ENCODE peak calls at places on chromosomes 4 and X, in ten cellular contexts. B is A673; V is endodermal cell; W is cardiac muscle cell; G is germinal center; U is tibial artery; J is HuH-7; F is stimulated activated CD4-positive, alpha-beta T cell treated with anti-CD3 and anti-CD28 coated beads, Interleukin-15, amount 100 ng/mL, for 1 hour; S is AG20443; T is foreskin fibroblast. H is an unnamed sample.

GRCh38 chrX:110219920-110220319 is 98.0 kb downstream of the AMMECR1 start:
- DNase-seq in B (no peak), V (no peak), W (peak), G (no peak), U (no peak), J (no peak), F (no peak), S (peak), T (peak), H (no peak)

GRCh38 chrX:155215443-155216178 is 649 bp upstream of the VBP1 start:
- DNase-seq in B (peak), V (no peak), W (no peak), G (no peak), U (no peak), J (no peak), F (no peak), S (no peak), T (no peak), H (no peak)

GRCh38 chrX:38117485-38117884 is 103.2 kb downstream of the SRPX start:
- DNase-seq in B (peak), V (no peak), W (peak), G (no peak), U (no peak), J (no peak), F (no peak), S (no peak), T (no peak), H (peak)

GRCh38 chr4:100816646-100817045 is 298.8 kb upstream of the EMCN start:
- DNase-seq in B (peak), V (no peak), W (no peak), G (no peak), U (no peak), J (no peak), F (no peak), S (no peak), T (peak), H (no peak)

GRCh38 chr4:144509088-144509854 is 136.7 kb upstream of the HHIP start:
- DNase-seq in B (no peak), V (no peak), W (no peak), G (no peak), U (no peak), J (no peak), F (no peak), S (no peak), T (peak), H (no peak)

GRCh38 chr4:86038037-86038436 is 321.8 kb downstream of the MAPK10 start:
- DNase-seq in B (no peak), V (no peak), W (no peak), G (no peak), U (no peak), J (no peak), F (no peak), S (no peak), T (no peak), H (no peak)

GRCh38 chr4:148850257-148850995 is 408.2 kb upstream of the NR3C2 start:
- DNase-seq in B (no peak), V (no peak), W (no peak), G (no peak), U (no peak), J (peak), F (no peak), S (no peak), T (no peak), H (no peak)

GRCh38 chr4:153804742-153805141 is 15.9 kb upstream of the SFRP2 start:
- DNase-seq in B (no peak), V (no peak), W (no peak), G (no peak), U (no peak), J (no peak), F (no peak), S (no peak), T (peak), H (no peak)